ENCODE peak calls at places on chromosomes 16 and 17, in four cellular contexts. One of them, this sample, is unnamed.
A peak's percentile ranks its signal among the peaks of the same experiment; 100 is the strongest.

GRCh38 chr17:603405-604193 is 111.0 kb downstream of the VPS53 start:
- DNase-seq in ovary: no peak
- DNase-seq in IMR-90: peak; percentile 56
- DNase-seq in heart left ventricle: no peak
- DNase-seq in this sample: no peak

GRCh38 chr17:249236-249993 is 68.0 kb upstream of the DOC2B start:
- DNase-seq in IMR-90: no peak
- DNase-seq in ovary: peak; percentile 11
- DNase-seq in heart left ventricle: no peak
- DNase-seq in this sample: no peak

GRCh38 chr17:50316016-50316587 is 29.8 kb upstream of the XYLT2 start:
- DNase-seq in ovary: no peak
- DNase-seq in IMR-90: no peak
- DNase-seq in heart left ventricle: no peak
- DNase-seq in this sample: no peak

GRCh38 chr17:77491921-77492445 is 351.2 kb downstream of the SEC14L1 start:
- DNase-seq in heart left ventricle: peak; percentile 18
- DNase-seq in IMR-90: no peak
- DNase-seq in ovary: peak; percentile 16
- DNase-seq in this sample: no peak

GRCh38 chr16:49189286-49189685 is 92.4 kb downstream of the CBLN1 start:
- DNase-seq in IMR-90: no peak
- DNase-seq in ovary: no peak
- DNase-seq in heart left ventricle: no peak
- DNase-seq in this sample: no peak

GRCh38 chr16:66578596-66579531 is at the start of gene CMTM2:
- DNase-seq in ovary: no peak
- DNase-seq in heart left ventricle: no peak
- DNase-seq in IMR-90: no peak
- DNase-seq in this sample: no peak

GRCh38 chr17:40325156-40326013 is 16.4 kb downstream of the RARA start:
- DNase-seq in ovary: no peak
- DNase-seq in heart left ventricle: peak; percentile 18
- DNase-seq in IMR-90: no peak
- DNase-seq in this sample: no peak

GRCh38 chr16:57810197-57811024 is 8.1 kb upstream of the KIFC3 start:
- DNase-seq in IMR-90: peak; percentile 68
- DNase-seq in ovary: peak; percentile 66
- DNase-seq in heart left ventricle: peak; percentile 88
- DNase-seq in this sample: peak; percentile 70

GRCh38 chr16:86756882-86757703 is 178.7 kb downstream of the FOXL1 start:
- DNase-seq in IMR-90: no peak
- DNase-seq in ovary: no peak
- DNase-seq in heart left ventricle: no peak
- DNase-seq in this sample: no peak

GRCh38 chr17:31477417-31478055 is 86.1 kb downstream of the RAB11FIP4 start:
- DNase-seq in IMR-90: no peak
- DNase-seq in ovary: no peak
- DNase-seq in heart left ventricle: no peak
- DNase-seq in this sample: no peak

GRCh38 chr17:2856727-2857126 is 60.5 kb downstream of the RAP1GAP2 start:
- DNase-seq in heart left ventricle: no peak
- DNase-seq in ovary: no peak
- DNase-seq in IMR-90: no peak
- DNase-seq in this sample: no peak

GRCh38 chr17:15281909-15282308 is 16.8 kb upstream of the PMP22 start:
- DNase-seq in ovary: no peak
- DNase-seq in heart left ventricle: no peak
- DNase-seq in IMR-90: no peak
- DNase-seq in this sample: no peak

GRCh38 chr17:8294814-8295316 is 335 bp downstream of the SLC25A35 start:
- DNase-seq in IMR-90: no peak
- DNase-seq in heart left ventricle: no peak
- DNase-seq in ovary: no peak
- DNase-seq in this sample: no peak

GRCh38 chr16:10250137-10250850 is 68.1 kb upstream of the GRIN2A start:
- DNase-seq in heart left ventricle: no peak
- DNase-seq in IMR-90: no peak
- DNase-seq in ovary: no peak
- DNase-seq in this sample: no peak

GRCh38 chr16:58196898-58197313 is 1.0 kb downstream of the CSNK2A2 start:
- DNase-seq in heart left ventricle: peak; percentile 31
- DNase-seq in ovary: no peak
- DNase-seq in IMR-90: peak; percentile 48
- DNase-seq in this sample: peak; percentile 69

GRCh38 chr17:69928586-69928985 is 146.4 kb upstream of the KCNJ16 start:
- DNase-seq in heart left ventricle: no peak
- DNase-seq in ovary: no peak
- DNase-seq in IMR-90: no peak
- DNase-seq in this sample: no peak

GRCh38 chr16:57689772-57690558 is 4.6 kb upstream of the DRC7 start:
- DNase-seq in heart left ventricle: no peak
- DNase-seq in IMR-90: no peak
- DNase-seq in ovary: peak; percentile 11
- DNase-seq in this sample: no peak

GRCh38 chr17:79721993-79722671 is 8.6 kb upstream of the ENPP7 start:
- DNase-seq in heart left ventricle: no peak
- DNase-seq in ovary: no peak
- DNase-seq in IMR-90: no peak
- DNase-seq in this sample: no peak
- TF ChIP-seq CTCF in heart left ventricle: no peak
- TF ChIP-seq CTCF in ovary: no peak
- TF ChIP-seq CTCF in IMR-90: peak; percentile 16
- TF ChIP-seq CTCF in this sample: peak; percentile 12

GRCh38 chr17:66966529-66967418 is 2.3 kb downstream of the CACNG4 start:
- DNase-seq in ovary: no peak
- DNase-seq in IMR-90: no peak
- DNase-seq in heart left ventricle: no peak
- DNase-seq in this sample: no peak
- H3K4me3 ChIP-seq in ovary: no peak overlapping the region
- H3K4me3 ChIP-seq in IMR-90: no peak overlapping the region
- H3K4me3 ChIP-seq in heart left ventricle: no peak overlapping the region
- H3K4me3 ChIP-seq in this sample: no peak overlapping the region

GRCh38 chr17:67687541-67687940 is 30.2 kb upstream of the NOL11 start:
- DNase-seq in heart left ventricle: no peak
- DNase-seq in IMR-90: no peak
- DNase-seq in ovary: no peak
- DNase-seq in this sample: no peak

GRCh38 chr17:67686246-67686645 is 31.5 kb upstream of the NOL11 start:
- DNase-seq in heart left ventricle: no peak
- DNase-seq in IMR-90: no peak
- DNase-seq in ovary: no peak
- DNase-seq in this sample: no peak

GRCh38 chr17:67685351-67685750 is 32.4 kb upstream of the NOL11 start:
- DNase-seq in IMR-90: no peak
- DNase-seq in heart left ventricle: no peak
- DNase-seq in ovary: no peak
- DNase-seq in this sample: no peak

GRCh38 chr17:67693811-67694210 is 23.9 kb upstream of the NOL11 start:
- DNase-seq in heart left ventricle: no peak
- DNase-seq in IMR-90: no peak
- DNase-seq in ovary: no peak
- DNase-seq in this sample: no peak

GRCh38 chr17:67689534-67690177 is 28.1 kb upstream of the NOL11 start:
- DNase-seq in IMR-90: peak; percentile 66
- DNase-seq in heart left ventricle: no peak
- DNase-seq in ovary: peak; percentile 71
- DNase-seq in this sample: peak; percentile 76
- TF ChIP-seq CTCF in IMR-90: peak; percentile 85
- TF ChIP-seq CTCF in heart left ventricle: peak; percentile 78
- TF ChIP-seq CTCF in ovary: peak; percentile 79
- TF ChIP-seq CTCF in this sample: peak; percentile 84

DNA sequence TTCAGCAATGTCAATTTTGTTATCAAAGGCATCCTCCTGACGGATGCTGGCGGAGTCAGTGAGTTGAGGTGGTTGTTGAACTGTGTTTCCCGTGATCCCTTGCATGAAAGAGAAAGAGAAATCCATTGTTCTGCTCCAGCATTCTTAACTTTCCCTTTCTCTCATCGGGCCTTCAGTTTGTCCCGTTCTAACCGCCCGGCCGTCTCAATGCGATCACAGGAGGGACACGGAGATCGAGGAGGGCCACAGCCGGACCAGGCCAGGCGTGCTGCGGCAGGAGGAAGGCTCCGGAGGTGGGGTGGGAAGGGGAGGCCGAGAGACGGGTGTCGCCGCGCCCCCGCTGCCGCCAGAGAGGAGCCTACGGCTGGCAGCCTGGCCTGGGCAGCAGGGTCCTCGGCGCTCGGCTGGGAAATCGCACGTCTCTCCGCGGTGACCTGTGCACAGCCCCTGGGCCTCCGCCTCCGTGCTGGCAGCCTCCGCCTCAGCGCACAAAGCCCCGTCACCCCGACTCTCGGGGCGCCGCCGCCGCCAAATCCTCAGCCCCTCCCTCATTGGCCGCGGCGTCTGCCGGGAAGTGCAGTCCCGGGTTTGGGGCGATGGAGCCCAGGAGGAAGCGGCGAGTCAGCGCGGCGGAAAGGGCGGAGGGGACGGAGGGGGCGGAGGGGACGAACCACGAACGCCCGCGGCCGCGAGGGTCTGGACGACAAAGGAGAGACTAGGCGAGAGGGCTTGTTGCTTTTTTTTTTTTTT is 38.1 kb downstream of the SOST start:
- DNase-seq in ovary: peak; percentile 68
- DNase-seq in heart left ventricle: peak; percentile 92
- DNase-seq in IMR-90: peak; percentile 43
- DNase-seq in this sample: peak; percentile 48
- H3K4me3 ChIP-seq in ovary: peak overlapping the region; percentile 93
- H3K4me3 ChIP-seq in heart left ventricle: peak overlapping the region; percentile 65
- H3K4me3 ChIP-seq in IMR-90: peak overlapping the region; percentile 53
- H3K4me3 ChIP-seq in this sample: peak overlapping the region; percentile 48

GRCh38 chr16:28879841-28880588 is 1.7 kb downstream of the ATP2A1 start:
- DNase-seq in IMR-90: peak; percentile 78
- DNase-seq in heart left ventricle: peak; percentile 88
- DNase-seq in ovary: peak; percentile 87
- DNase-seq in this sample: peak; percentile 79
- TF ChIP-seq CTCF in IMR-90: no peak
- TF ChIP-seq CTCF in heart left ventricle: peak; percentile 7
- TF ChIP-seq CTCF in ovary: no peak
- TF ChIP-seq CTCF in this sample: no peak

GRCh38 chr17:75392559-75392958 is 12.9 kb downstream of the GRB2 start:
- DNase-seq in IMR-90: no peak
- DNase-seq in ovary: no peak
- DNase-seq in heart left ventricle: no peak
- DNase-seq in this sample: no peak
- H3K4me3 ChIP-seq in IMR-90: peak overlapping the region; percentile 77
- H3K4me3 ChIP-seq in ovary: no peak overlapping the region
- H3K4me3 ChIP-seq in heart left ventricle: no peak overlapping the region
- H3K4me3 ChIP-seq in this sample: peak overlapping the region; percentile 85

DNA sequence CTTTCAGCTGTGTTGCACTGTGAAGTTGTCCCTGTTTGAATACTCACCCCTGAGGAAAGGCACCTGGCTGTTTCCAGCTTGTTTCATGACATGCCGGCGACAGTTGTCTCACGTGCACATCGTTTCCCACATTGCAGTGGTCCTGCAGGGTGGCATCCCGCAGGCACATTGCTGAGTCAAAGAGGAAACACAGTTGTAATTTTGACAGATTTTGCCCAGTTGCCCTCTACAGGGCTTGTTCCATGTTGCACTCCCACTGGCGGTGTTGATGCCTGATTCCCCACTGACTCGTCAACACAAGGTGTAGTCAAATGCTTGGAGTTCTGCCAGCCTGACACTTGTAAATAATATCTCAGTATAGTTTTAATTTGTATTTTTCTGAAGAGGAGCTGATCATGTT is 23.8 kb downstream of the EPN2 start:
- DNase-seq in IMR-90: no peak
- DNase-seq in ovary: no peak
- DNase-seq in heart left ventricle: peak; percentile 29
- DNase-seq in this sample: no peak
- TF ChIP-seq CTCF in IMR-90: no peak
- TF ChIP-seq CTCF in ovary: no peak
- TF ChIP-seq CTCF in heart left ventricle: peak; percentile 10
- TF ChIP-seq CTCF in this sample: no peak

GRCh38 chr16:9154576-9155410 is 63.3 kb downstream of the HAPSTR1 start:
- DNase-seq in IMR-90: peak; percentile 9
- DNase-seq in ovary: no peak
- DNase-seq in heart left ventricle: no peak
- DNase-seq in this sample: no peak
- H3K4me3 ChIP-seq in IMR-90: no peak overlapping the region
- H3K4me3 ChIP-seq in ovary: no peak overlapping the region
- H3K4me3 ChIP-seq in heart left ventricle: no peak overlapping the region
- H3K4me3 ChIP-seq in this sample: no peak overlapping the region

GRCh38 chr16:89052824-89053724 is 40.6 kb upstream of the ACSF3 start:
- DNase-seq in ovary: no peak
- DNase-seq in IMR-90: peak; percentile 2
- DNase-seq in heart left ventricle: no peak
- DNase-seq in this sample: no peak

GRCh38 chr16:89054714-89055113 is 38.9 kb upstream of the ACSF3 start:
- DNase-seq in ovary: no peak
- DNase-seq in IMR-90: no peak
- DNase-seq in heart left ventricle: no peak
- DNase-seq in this sample: no peak

GRCh38 chr16:89052191-89052787 is 41.4 kb upstream of the ACSF3 start:
- DNase-seq in IMR-90: no peak
- DNase-seq in ovary: no peak
- DNase-seq in heart left ventricle: peak; percentile 23
- DNase-seq in this sample: no peak

GRCh38 chr16:89054261-89054661 is 39.4 kb upstream of the ACSF3 start:
- DNase-seq in heart left ventricle: no peak
- DNase-seq in IMR-90: no peak
- DNase-seq in ovary: no peak
- DNase-seq in this sample: no peak

GRCh38 chr16:89053725-89054029 is 40.0 kb upstream of the ACSF3 start:
- DNase-seq in ovary: no peak
- DNase-seq in heart left ventricle: no peak
- DNase-seq in IMR-90: no peak
- DNase-seq in this sample: no peak
- TF ChIP-seq CTCF in ovary: no peak
- TF ChIP-seq CTCF in heart left ventricle: no peak
- TF ChIP-seq CTCF in IMR-90: no peak
- TF ChIP-seq CTCF in this sample: no peak

GRCh38 chr16:23754594-23755483 is at the start of gene CHP2:
- DNase-seq in ovary: no peak
- DNase-seq in heart left ventricle: peak; percentile 26
- DNase-seq in IMR-90: no peak
- DNase-seq in this sample: no peak
- H3K4me3 ChIP-seq in ovary: peak within 1 kb of the TSS; percentile 22
- H3K4me3 ChIP-seq in heart left ventricle: peak within 1 kb of the TSS; percentile 31
- H3K4me3 ChIP-seq in IMR-90: no peak within 1 kb of the TSS
- H3K4me3 ChIP-seq in this sample: no peak within 1 kb of the TSS